ENCODE peak calls at places on chromosomes 16 and 17, in five cellular contexts. V, N, I, O and H are unnamed samples.

GRCh38 chr16:57926041-57926440 is 44.9 kb downstream of the CNGB1 start:
- DNase-seq in I (no peak), N (no peak), V (no peak), O (no peak), H (no peak)

GRCh38 chr17:30921544-30922196 is at the start of gene ADAP2:
- DNase-seq in N (no peak), I (peak), V (peak), O (peak), H (no peak)

GRCh38 chr16:49491736-49492089 is 118.1 kb downstream of the C16orf78 start:
- DNase-seq in V (no peak), I (peak), O (peak), N (no peak), H (peak)

GRCh38 chr17:13244511-13244910 is 226.7 kb upstream of the ELAC2 start:
- DNase-seq in I (no peak), V (peak), N (no peak), O (no peak), H (no peak)

GRCh38 chr16:75627856-75628255 is 4.8 kb upstream of the ADAT1 start:
- DNase-seq in N (no peak), I (no peak), O (no peak), V (peak), H (no peak)

GRCh38 chr16:67901734-67902133 is 8.7 kb downstream of the PSKH1 start:
- DNase-seq in N (no peak), V (no peak), O (no peak), I (no peak), H (no peak)

GRCh38 chr17:81513669-81514484 is 1.3 kb upstream of the ACTG1 start:
- DNase-seq in O (peak), V (peak), I (peak), N (peak), H (peak)

GRCh38 chr17:57911021-57911420 is 44.2 kb downstream of the CUEDC1 start:
- DNase-seq in I (no peak), N (no peak), V (no peak), O (no peak), H (no peak)

GRCh38 chr17:80807014-80807413 is 184.6 kb upstream of the CHMP6 start:
- DNase-seq in O (peak), I (no peak), V (no peak), N (no peak), H (no peak)

GRCh38 chr17:52106070-52106469 is 52.4 kb downstream of the CA10 start:
- DNase-seq in I (no peak), N (no peak), O (no peak), V (no peak), H (no peak)

GRCh38 chr16:29738514-29738913 is 7.3 kb downstream of the C16orf54 start:
- DNase-seq in V (no peak), N (peak), I (no peak), O (no peak), H (no peak)

GRCh38 chr17:61208301-61209098 is 191.1 kb upstream of the TBX2 start:
- DNase-seq in I (peak), N (no peak), V (peak), O (no peak), H (no peak)

GRCh38 chr17:82358467-82359350 is at the start of gene TEX19:
- DNase-seq in O (no peak), V (no peak), N (no peak), I (peak), H (no peak)

GRCh38 chr16:24070851-24071250 is 185.3 kb upstream of the CACNG3 start:
- DNase-seq in V (peak), I (peak), O (peak), N (no peak), H (no peak)

GRCh38 chr17:62790554-62790953 is 17.6 kb downstream of the MARCHF10 start:
- DNase-seq in N (no peak), I (no peak), O (peak), V (peak), H (no peak)